ENCODE peak calls at places on chromosomes 13 and 19, in eight cellular contexts. P is EH; X is RPMI8226; I is sciatic nerve; A is stimulated activated CD4-positive, alpha-beta T cell treated with anti-CD3 and anti-CD28 coated beads, TNF-alpha, amount 100 ng/mL, for 24 hours; K is cardiac fibroblast; O is stimulated activated CD8-positive, alpha-beta memory T cell treated with anti-CD3 and anti-CD28 coated beads, Interleukin-4, amount 100 ng/mL, for 24 hours; Z is fibroblast of lung. W is an unnamed sample.

GRCh38 chr19:46624958-46625661 is at the start of gene PTGIR:
- DNase-seq in P (peak), X (peak), I (peak), A (no peak), K (peak), O (no peak), Z (peak), W (peak)

GRCh38 chr19:6279620-6279930 is 200 bp downstream of the MLLT1 start:
- DNase-seq in P (no peak), X (no peak), I (no peak), A (no peak), K (no peak), O (no peak), Z (no peak), W (no peak)

GRCh38 chr13:29702912-29703351 is 107.4 kb upstream of the SLC7A1 start:
- DNase-seq in P (peak), X (no peak), I (peak), A (no peak), K (peak), O (no peak), Z (peak), W (peak)

GRCh38 chr19:48415395-48415794 is 21.9 kb downstream of the GRIN2D start:
- DNase-seq in P (peak), X (peak), I (peak), A (peak), K (peak), O (peak), Z (peak), W (peak)

GRCh38 chr19:29404015-29404414 is 121.8 kb upstream of the VSTM2B start:
- DNase-seq in P (no peak), X (no peak), I (no peak), A (no peak), K (no peak), O (no peak), Z (no peak), W (no peak)

GRCh38 chr13:28636677-28637317 is 22.1 kb upstream of the POMP start:
- DNase-seq in P (peak), X (peak), I (no peak), A (no peak), K (peak), O (peak), Z (peak), W (peak)

GRCh38 chr19:14410054-14410774 is 8.9 kb downstream of the DDX39A start:
- DNase-seq in P (no peak), X (no peak), I (no peak), A (no peak), K (no peak), O (no peak), Z (no peak), W (no peak)

GRCh38 chr13:28584873-28585317 is 74.0 kb upstream of the POMP start:
- DNase-seq in P (peak), X (no peak), I (no peak), A (no peak), K (peak), O (no peak), Z (peak), W (peak)

GRCh38 chr13:110445722-110446569 is 115.6 kb downstream of the RAB20 start:
- DNase-seq in P (no peak), X (no peak), I (no peak), A (no peak), K (no peak), O (no peak), Z (no peak), W (no peak)

GRCh38 chr13:40624338-40624737 is 42.1 kb downstream of the FOXO1 start:
- DNase-seq in P (peak), X (no peak), I (no peak), A (peak), K (peak), O (peak), Z (peak), W (peak)

GRCh38 chr19:11461453-11461852 is 19.4 kb downstream of the ELAVL3 start:
- DNase-seq in P (no peak), X (no peak), I (no peak), A (no peak), K (no peak), O (no peak), Z (no peak), W (no peak)

GRCh38 chr13:97257800-97258799 is 36.0 kb downstream of the MBNL2 start:
- DNase-seq in P (peak), X (no peak), I (no peak), A (no peak), K (peak), O (no peak), Z (peak), W (peak)

GRCh38 chr19:42113641-42114348 is 18.5 kb downstream of the POU2F2 start:
- DNase-seq in P (peak), X (no peak), I (no peak), A (no peak), K (peak), O (no peak), Z (peak), W (peak)

GRCh38 chr13:60402022-60402421 is 5.0 kb downstream of the TDRD3 start:
- DNase-seq in P (peak), X (no peak), I (no peak), A (no peak), K (peak), O (no peak), Z (peak), W (no peak)

GRCh38 chr19:49881672-49882394 is 4.3 kb downstream of the TBC1D17 start:
- DNase-seq in P (peak), X (no peak), I (peak), A (no peak), K (peak), O (no peak), Z (no peak), W (no peak)

GRCh38 chr19:17205237-17206140 is 9.7 kb upstream of the USE1 start:
- DNase-seq in P (peak), X (peak), I (no peak), A (peak), K (peak), O (no peak), Z (peak), W (peak)

GRCh38 chr19:18798384-18799352 is 7.6 kb upstream of the COMP start:
- DNase-seq in P (no peak), X (no peak), I (no peak), A (no peak), K (no peak), O (no peak), Z (no peak), W (no peak)

GRCh38 chr19:19115954-19116353 is 22.3 kb downstream of the TMEM161A start:
- DNase-seq in P (peak), X (peak), I (no peak), A (no peak), K (peak), O (peak), Z (no peak), W (no peak)

GRCh38 chr19:29211562-29212416 is 1.2 kb downstream of the UQCRFS1 start:
- DNase-seq in P (peak), X (peak), I (no peak), A (no peak), K (peak), O (no peak), Z (peak), W (peak)

GRCh38 chr13:71417205-71417604 is 449.8 kb downstream of the DACH1 start:
- DNase-seq in P (no peak), X (no peak), I (no peak), A (no peak), K (peak), O (no peak), Z (peak), W (no peak)

GRCh38 chr13:109787135-109787954 is 962 bp upstream of the IRS2 start:
- DNase-seq in P (peak), X (peak), I (peak), A (no peak), K (peak), O (no peak), Z (peak), W (peak)

GRCh38 chr19:58009666-58010301 is 7.2 kb upstream of the ZNF606 start:
- DNase-seq in P (peak), X (peak), I (peak), A (peak), K (peak), O (peak), Z (peak), W (peak)

GRCh38 chr19:38945562-38946228 is 15.0 kb downstream of the MRPS12 start:
- DNase-seq in P (no peak), X (no peak), I (no peak), A (no peak), K (no peak), O (no peak), Z (no peak), W (no peak)

GRCh38 chr19:58475714-58476497 is at the start of gene ZNF446:
- DNase-seq in P (peak), X (peak), I (peak), A (peak), K (peak), O (peak), Z (peak), W (peak)

GRCh38 chr13:94662274-94662945 is 49.9 kb downstream of the SOX21 start:
- DNase-seq in P (peak), X (no peak), I (no peak), A (no peak), K (no peak), O (no peak), Z (no peak), W (no peak)

GRCh38 chr13:110716235-110716505 is 2.7 kb downstream of the ING1 start:
- DNase-seq in P (peak), X (no peak), I (no peak), A (no peak), K (peak), O (no peak), Z (peak), W (no peak)

GRCh38 chr13:109616021-109616420 is 170.4 kb downstream of the IRS2 start:
- DNase-seq in P (peak), X (no peak), I (no peak), A (no peak), K (no peak), O (no peak), Z (no peak), W (no peak)

GRCh38 chr19:29521291-29522075 is 4.3 kb upstream of the VSTM2B start:
- DNase-seq in P (no peak), X (no peak), I (no peak), A (no peak), K (no peak), O (no peak), Z (no peak), W (no peak)

GRCh38 chr13:110471833-110472162 is 89.7 kb downstream of the RAB20 start:
- DNase-seq in P (peak), X (peak), I (no peak), A (no peak), K (peak), O (no peak), Z (peak), W (no peak)

GRCh38 chr19:17125728-17126677 is 50.4 kb downstream of the MYO9B start:
- DNase-seq in P (peak), X (no peak), I (peak), A (peak), K (peak), O (peak), Z (peak), W (no peak)

GRCh38 chr19:14404322-14404721 is 14.8 kb downstream of the DDX39A start:
- DNase-seq in P (no peak), X (no peak), I (no peak), A (no peak), K (no peak), O (no peak), Z (no peak), W (no peak)

GRCh38 chr13:27971776-27972618 is 2.9 kb upstream of the CDX2 start:
- DNase-seq in P (no peak), X (no peak), I (no peak), A (no peak), K (no peak), O (no peak), Z (no peak), W (no peak)

GRCh38 chr19:2734589-2735288 is 5.1 kb downstream of the SLC39A3 start:
- DNase-seq in P (no peak), X (no peak), I (no peak), A (no peak), K (no peak), O (no peak), Z (no peak), W (no peak)

GRCh38 chr13:54312885-54313284 is 1284.3 kb downstream of the OLFM4 start:
- DNase-seq in P (no peak), X (no peak), I (no peak), A (no peak), K (no peak), O (no peak), Z (no peak), W (no peak)

GRCh38 chr19:33482486-33482885 is 39.1 kb downstream of the PEPD start:
- DNase-seq in P (no peak), X (no peak), I (no peak), A (no peak), K (peak), O (no peak), Z (peak), W (no peak)

GRCh38 chr13:90293793-90294361 is 1053.6 kb upstream of the MIR17HG start:
- DNase-seq in P (no peak), X (no peak), I (no peak), A (no peak), K (no peak), O (no peak), Z (peak), W (no peak)

GRCh38 chr19:11152318-11153062 is 3.1 kb downstream of the SPC24 start:
- DNase-seq in P (peak), X (no peak), I (peak), A (no peak), K (peak), O (no peak), Z (peak), W (peak)

W was measured in AG10803.